ENCODE peak calls at places on chromosomes 1 and 21, in six cellular contexts. I is neuronal stem cell, K is IMR-90, W is H9, R is mesenchymal stem cell, V is H1. J is an unnamed sample. For H3K4me1, the result is how much of the 10 kb centered on the place peaks cover.

GRCh38 chr1:184387069-184387870 is 441 bp downstream of the C1orf21 start:
- DNase-seq in R (peak), W (peak), I (no peak), V (no peak), K (peak), J (peak)

GRCh38 chr1:203273206-203273868 is 32.0 kb upstream of the BTG2 start:
- DNase-seq in K (peak), V (peak), I (peak), W (peak), R (peak), J (peak)

GRCh38 chr1:15099441-15100137 is 54.0 kb upstream of the TMEM51 start:
- DNase-seq in W (no peak), I (no peak), R (no peak), V (no peak), K (no peak), J (no peak)

GRCh38 chr1:6448749-6449631 is 17.0 kb downstream of the TNFRSF25 start:
- DNase-seq in R (peak), V (no peak), K (no peak), I (no peak), W (peak), J (peak)

GRCh38 chr1:230073371-230074035 is 6.5 kb downstream of the GALNT2 start:
- DNase-seq in R (peak), W (no peak), V (no peak), I (no peak), K (peak), J (no peak)

GRCh38 chr1:202452508-202452907 is 104.0 kb downstream of the PPP1R12B start:
- DNase-seq in V (no peak), I (no peak), R (no peak), W (no peak), K (no peak), J (no peak)

GRCh38 chr1:32426489-32427255 is 32.4 kb upstream of the BSDC1 start:
- DNase-seq in V (no peak), R (no peak), K (no peak), I (no peak), W (peak), J (peak)

GRCh38 chr1:22889213-22889827 is 83.3 kb downstream of the LACTBL1 start:
- DNase-seq in I (no peak), R (peak), K (peak), W (no peak), V (no peak), J (peak)

GRCh38 chr1:181160322-181160721 is 71.8 kb downstream of the IER5 start:
- DNase-seq in V (no peak), K (no peak), W (no peak), R (no peak), I (no peak), J (no peak)

GRCh38 chr1:34597877-34598514 is 156.9 kb upstream of the GJB5 start:
- DNase-seq in V (peak), R (no peak), I (peak), W (peak), K (peak), J (peak)

GRCh38 chr1:40431385-40431784 is 18.9 kb upstream of the ZFP69B start:
- DNase-seq in R (no peak), I (no peak), V (no peak), W (no peak), K (no peak), J (no peak)

GRCh38 chr1:95364546-95364945 is 130.5 kb downstream of the RWDD3 start:
- DNase-seq in W (no peak), R (no peak), K (no peak), V (no peak), I (no peak), J (peak)

GRCh38 chr1:56563045-56563444 is 16.3 kb downstream of the PLPP3 start:
- DNase-seq in W (no peak), I (no peak), K (no peak), V (no peak), R (no peak), J (no peak)

GRCh38 chr1:206814716-206815341 is 42.5 kb upstream of the IL10 start:
- DNase-seq in W (no peak), K (peak), I (no peak), R (peak), V (no peak), J (no peak)

GRCh38 chr1:57067863-57068262 is 102.0 kb upstream of the C8B start:
- DNase-seq in V (no peak), I (no peak), R (no peak), K (no peak), W (no peak), J (peak)

GRCh38 chr1:92538413-92539061 is 51.8 kb upstream of the GFI1 start:
- DNase-seq in K (peak), W (no peak), I (no peak), R (peak), V (no peak), J (no peak)

GRCh38 chr21:38244885-38245869 is 11.6 kb upstream of the KCNJ15 start:
- DNase-seq in I (no peak), R (peak), W (no peak), K (peak), V (no peak), J (no peak)

GRCh38 chr1:64933296-64934070 is 32.9 kb downstream of the JAK1 start:
- DNase-seq in K (peak), V (no peak), I (no peak), R (peak), W (no peak), J (no peak)

GRCh38 chr1:167629681-167630567 is at the start of gene RCSD1:
- DNase-seq in V (no peak), I (no peak), R (peak), W (no peak), K (no peak), J (peak)

GRCh38 chr1:206455681-206456344 is 14.5 kb upstream of the IKBKE start:
- DNase-seq in V (no peak), W (no peak), K (no peak), R (no peak), I (peak), J (no peak)

GRCh38 chr1:101295212-101295611 is 58.4 kb downstream of the S1PR1 start:
- DNase-seq in K (no peak), W (no peak), R (no peak), V (no peak), I (no peak), J (no peak)

GRCh38 chr1:170586942-170587593 is 55.1 kb downstream of the GORAB start:
- DNase-seq in K (peak), I (no peak), W (no peak), V (no peak), R (no peak), J (no peak)

GRCh38 chr1:198297281-198297680 is 140.5 kb downstream of the NEK7 start:
- DNase-seq in I (no peak), W (no peak), V (no peak), K (no peak), R (no peak), J (no peak)

GRCh38 chr21:44084496-44085241 is 22.5 kb upstream of the PWP2 start:
- DNase-seq in I (no peak), R (peak), W (no peak), K (no peak), V (no peak), J (no peak)
- H3K27ac ChIP-seq in I (no peak), R (no peak), W (no peak), K (no peak), V (no peak), J (no peak)

GRCh38 chr1:12469990-12470389 is 148.0 kb downstream of the DHRS3 start:
- DNase-seq in V (no peak), W (no peak), K (no peak), I (no peak), R (no peak), J (no peak)
- H3K4me1 ChIP-seq in V (under half), W (under half), K (under half), I (under half), R (under half), J (under half)

GRCh38 chr1:74396942-74397341 is 115.5 kb downstream of the LRRC53 start:
- DNase-seq in W (no peak), K (peak), R (no peak), V (no peak), I (no peak), J (no peak)

GRCh38 chr1:74392848-74393247 is 119.6 kb downstream of the LRRC53 start:
- DNase-seq in R (no peak), I (no peak), V (no peak), K (no peak), W (no peak), J (peak)

GRCh38 chr1:74392186-74392585 is 120.2 kb downstream of the LRRC53 start:
- DNase-seq in V (no peak), R (no peak), W (no peak), I (no peak), K (no peak), J (no peak)

GRCh38 chr1:74396462-74396861 is 115.9 kb downstream of the LRRC53 start:
- DNase-seq in W (no peak), I (no peak), V (no peak), R (no peak), K (no peak), J (no peak)

DNA sequence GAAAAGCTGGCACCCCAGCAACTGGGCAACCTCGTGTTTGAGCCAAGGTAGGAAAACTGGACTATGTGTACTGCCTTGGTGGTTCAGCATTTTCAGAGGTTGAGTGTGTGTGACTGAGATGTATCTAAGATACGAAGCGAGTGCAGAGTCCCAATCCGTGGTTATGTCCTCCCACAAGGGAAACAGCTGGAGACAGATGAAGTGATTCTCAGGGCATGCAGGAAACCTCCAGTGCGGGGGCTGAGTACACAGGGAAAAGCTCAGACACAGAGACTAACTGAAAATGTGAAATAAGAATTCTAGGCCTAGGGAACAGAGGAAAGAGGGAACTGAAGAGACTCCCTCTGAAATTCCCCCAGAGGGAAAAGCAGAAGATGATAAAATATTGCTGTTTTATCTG is 116.9 kb downstream of the LRRC53 start:
- DNase-seq in W (no peak), R (no peak), V (no peak), I (no peak), K (peak), J (no peak)
- H2BK120ac ChIP-seq in W (no peak), R (no peak), V (no peak), I (no peak), K (peak), J (no peak)

GRCh38 chr1:223319373-223319772 is 44.6 kb downstream of the SUSD4 start:
- DNase-seq in R (no peak), W (no peak), I (no peak), K (no peak), V (no peak), J (no peak)

GRCh38 chr1:223319913-223320600 is 43.9 kb downstream of the SUSD4 start:
- DNase-seq in I (peak), K (no peak), R (no peak), W (peak), V (no peak), J (peak)

GRCh38 chr1:223316082-223316481 is 47.9 kb downstream of the SUSD4 start:
- DNase-seq in W (no peak), K (no peak), I (no peak), V (no peak), R (no peak), J (no peak)

GRCh38 chr1:223323491-223324484 is 40.2 kb downstream of the SUSD4 start:
- DNase-seq in W (no peak), K (no peak), R (no peak), I (no peak), V (no peak), J (no peak)

DNA sequence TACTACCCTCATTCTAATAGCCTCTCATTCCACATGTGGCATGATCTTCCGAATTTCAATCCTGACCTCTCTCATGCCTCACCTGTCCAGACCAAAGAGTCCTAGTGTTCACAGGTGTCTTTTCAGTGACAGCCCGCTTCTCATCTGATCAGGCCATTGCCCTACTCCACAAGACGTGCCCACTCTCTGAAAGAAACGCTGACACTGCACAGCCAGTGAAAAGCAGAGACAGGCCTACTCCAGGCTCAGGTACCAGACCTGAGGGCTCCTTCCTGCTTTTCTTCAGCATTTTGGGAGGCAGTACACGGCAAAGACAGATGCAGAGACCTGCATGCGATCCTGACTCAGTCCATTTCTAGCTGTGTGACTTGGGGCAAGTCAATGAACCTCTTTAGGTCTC is 43.0 kb downstream of the SUSD4 start:
- DNase-seq in W (no peak), I (no peak), R (no peak), K (no peak), V (no peak), J (no peak)
- H3K27ac ChIP-seq in W (no peak), I (no peak), R (no peak), K (no peak), V (no peak), J (no peak)

DNA sequence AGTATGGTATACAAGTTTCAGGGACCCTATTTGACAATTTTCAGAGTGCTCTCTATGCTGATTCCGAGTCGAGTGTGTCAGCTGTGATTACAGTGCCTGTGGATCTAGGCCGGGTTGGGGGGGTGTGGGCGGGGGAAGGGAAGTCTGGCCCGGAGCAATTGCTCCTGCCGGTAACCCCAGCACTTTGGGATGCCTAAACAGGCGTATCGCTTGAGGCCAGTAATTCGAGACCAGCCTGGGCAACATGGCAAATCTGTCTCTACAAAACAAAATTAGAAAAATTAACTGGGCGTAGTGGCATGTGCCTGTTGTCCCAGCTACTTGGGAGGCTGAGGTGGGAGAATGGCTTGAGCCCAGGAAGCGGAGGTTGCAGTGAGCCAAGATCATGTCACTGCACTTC is 1.6 kb upstream of the IL10RB start:
- DNase-seq in R (no peak), I (no peak), K (no peak), V (no peak), W (no peak), J (no peak)
- H3K4me1 ChIP-seq in R (under half), I (under half), K (under half), V (under half), W (under half), J (under half)

GRCh38 chr1:194378517-194378916 is 1192.1 kb upstream of the B3GALT2 start:
- DNase-seq in I (no peak), V (no peak), R (no peak), W (no peak), K (peak), J (peak)
- H2BK120ac ChIP-seq in I (no peak), V (no peak), R (no peak), W (no peak), K (no peak), J (no peak)